ENCODE peak calls at places on chromosomes 12 and 14, in seven cellular contexts. S is prostate gland, B is BE2C, T is colonic mucosa, J is Peyer's patch, F is tibial nerve, E is HepG2. Z is an unnamed sample. For H3K9me3 and H3K27me3, the result is how much of the 10 kb centered on the place peaks cover.

GRCh38 chr14:102594514-102595175 is 2.2 kb downstream of the RCOR1 start:
- DNase-seq in S (peak), T (peak), J (peak), B (peak), E (peak), F (peak), Z (peak)

GRCh38 chr12:51028126-51028810 is 2.1 kb upstream of the SLC11A2 start:
- DNase-seq in E (peak), S (peak), B (peak), J (peak), F (no peak), T (peak), Z (peak)

GRCh38 chr14:96502621-96503251 is 554 bp downstream of the PAPOLA start:
- DNase-seq in F (no peak), B (peak), S (peak), J (peak), E (peak), T (peak), Z (peak)

GRCh38 chr12:2300886-2301285 is 248.1 kb downstream of the CACNA1C start:
- DNase-seq in E (no peak), F (no peak), J (no peak), B (no peak), S (no peak), T (no peak), Z (no peak)

GRCh38 chr14:104289485-104289884 is 151.1 kb downstream of the KIF26A start:
- DNase-seq in T (no peak), F (no peak), S (no peak), J (no peak), B (no peak), E (no peak), Z (no peak)

GRCh38 chr14:61608245-61609142 is 86.8 kb upstream of the HIF1A start:
- DNase-seq in F (no peak), T (no peak), J (no peak), E (peak), B (peak), S (no peak), Z (no peak)

GRCh38 chr14:102778616-102779351 is 1.5 kb downstream of the TRAF3 start:
- DNase-seq in E (no peak), F (no peak), T (no peak), J (no peak), S (no peak), B (no peak), Z (no peak)

GRCh38 chr14:64684091-64684490 is 20.1 kb upstream of the PLEKHG3 start:
- DNase-seq in S (no peak), F (no peak), J (peak), T (no peak), E (peak), B (peak), Z (no peak)

GRCh38 chr12:62983594-62983993 is 48.6 kb upstream of the PPM1H start:
- DNase-seq in T (no peak), S (no peak), J (no peak), F (no peak), B (no peak), E (peak), Z (no peak)

GRCh38 chr14:80465541-80466220 is 254.4 kb upstream of the DIO2 start:
- DNase-seq in J (no peak), T (no peak), B (no peak), F (no peak), E (no peak), S (no peak), Z (no peak)

GRCh38 chr12:104132351-104132956 is 5.6 kb downstream of the NFYB start:
- DNase-seq in B (peak), F (no peak), E (no peak), T (no peak), S (peak), J (no peak), Z (no peak)

GRCh38 chr14:75672588-75673192 is 11.6 kb downstream of the TTLL5 start:
- DNase-seq in J (no peak), B (no peak), T (no peak), S (no peak), F (no peak), E (no peak), Z (no peak)

GRCh38 chr12:60501124-60501729 is 905.4 kb downstream of the SLC16A7 start:
- DNase-seq in J (no peak), E (no peak), S (no peak), T (no peak), B (no peak), F (no peak), Z (no peak)

GRCh38 chr14:44180975-44181374 is 326.1 kb downstream of the FSCB start:
- DNase-seq in B (no peak), J (no peak), E (no peak), S (no peak), T (no peak), F (no peak), Z (no peak)

GRCh38 chr12:113805673-113806072 is 160.5 kb downstream of the RBM19 start:
- DNase-seq in S (no peak), E (no peak), J (no peak), F (no peak), T (no peak), B (no peak), Z (no peak)

GRCh38 chr12:22299294-22299912 is 35.1 kb downstream of the ST8SIA1 start:
- DNase-seq in B (no peak), E (no peak), F (no peak), T (no peak), S (no peak), J (no peak), Z (no peak)

GRCh38 chr14:64708148-64709004 is 4.2 kb downstream of the PLEKHG3 start:
- DNase-seq in T (peak), J (peak), E (no peak), B (peak), F (no peak), S (no peak), Z (no peak)

GRCh38 chr12:53949631-53950440 is 4.9 kb upstream of the HOXC12 start:
- DNase-seq in E (peak), J (no peak), T (no peak), S (no peak), F (no peak), B (no peak), Z (no peak)

GRCh38 chr14:70350078-70350477 is 9.4 kb downstream of the COX16 start:
- DNase-seq in S (no peak), E (no peak), J (no peak), F (no peak), B (no peak), T (no peak), Z (no peak)

GRCh38 chr12:69906411-69907216 is 81.6 kb downstream of the MYRFL start:
- DNase-seq in B (no peak), J (no peak), S (no peak), E (no peak), T (no peak), F (no peak), Z (no peak)

GRCh38 chr12:25254271-25254880 is 3.6 kb upstream of the KRAS start:
- DNase-seq in S (no peak), J (no peak), B (no peak), E (peak), T (no peak), F (no peak), Z (no peak)

GRCh38 chr14:104690266-104690711 is 871 bp downstream of the INF2 start:
- DNase-seq in S (no peak), B (no peak), F (no peak), T (peak), J (peak), E (no peak), Z (peak)

GRCh38 chr12:12425616-12426015 is 68.7 kb downstream of the BORCS5 start:
- DNase-seq in F (no peak), E (no peak), S (no peak), T (no peak), B (no peak), J (no peak), Z (no peak)

GRCh38 chr12:120468271-120468845 is 1.2 kb downstream of the SRSF9 start:
- DNase-seq in B (peak), E (peak), F (no peak), S (no peak), J (peak), T (peak), Z (peak)

GRCh38 chr12:62632521-62632920 is 165.9 kb downstream of the MON2 start:
- DNase-seq in B (peak), F (peak), S (peak), J (no peak), T (peak), E (peak), Z (peak)

DNA sequence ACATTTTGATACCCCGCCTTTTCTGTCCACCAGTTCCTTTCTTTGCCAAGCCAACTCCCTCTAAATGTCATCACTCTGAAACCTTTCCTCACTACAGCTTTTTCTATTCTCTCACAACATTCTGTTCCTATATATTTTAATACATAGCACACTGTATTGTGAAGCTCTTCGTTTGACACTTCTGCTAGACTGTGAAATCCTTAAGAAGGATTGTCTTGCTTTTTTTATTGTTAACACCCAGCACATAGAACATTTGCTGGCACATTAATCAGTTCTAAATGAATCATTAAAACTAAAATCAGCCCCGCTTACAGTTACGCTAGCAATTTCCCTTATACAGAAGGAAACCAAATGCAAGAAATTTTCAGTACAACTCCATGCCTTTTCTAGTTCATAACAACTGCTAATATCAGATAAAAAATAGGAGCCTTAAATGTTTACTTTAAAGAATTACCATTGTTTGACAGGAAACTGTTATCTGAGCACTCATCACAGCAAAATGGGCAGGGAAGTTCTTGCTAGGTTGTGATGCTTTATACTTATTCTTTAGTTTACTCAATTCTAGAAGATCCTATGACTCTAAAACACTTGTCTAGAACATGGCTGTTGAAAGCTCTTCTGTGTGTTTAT is 93.5 kb downstream of the PPP1R12A start:
- DNase-seq in F (no peak), B (no peak), S (no peak), T (no peak), E (no peak), J (no peak), Z (no peak)
- H3K9me3 ChIP-seq in F (under half), B (under half), S (under half), T (under half), E (under half), J (under half), Z (under half)

DNA sequence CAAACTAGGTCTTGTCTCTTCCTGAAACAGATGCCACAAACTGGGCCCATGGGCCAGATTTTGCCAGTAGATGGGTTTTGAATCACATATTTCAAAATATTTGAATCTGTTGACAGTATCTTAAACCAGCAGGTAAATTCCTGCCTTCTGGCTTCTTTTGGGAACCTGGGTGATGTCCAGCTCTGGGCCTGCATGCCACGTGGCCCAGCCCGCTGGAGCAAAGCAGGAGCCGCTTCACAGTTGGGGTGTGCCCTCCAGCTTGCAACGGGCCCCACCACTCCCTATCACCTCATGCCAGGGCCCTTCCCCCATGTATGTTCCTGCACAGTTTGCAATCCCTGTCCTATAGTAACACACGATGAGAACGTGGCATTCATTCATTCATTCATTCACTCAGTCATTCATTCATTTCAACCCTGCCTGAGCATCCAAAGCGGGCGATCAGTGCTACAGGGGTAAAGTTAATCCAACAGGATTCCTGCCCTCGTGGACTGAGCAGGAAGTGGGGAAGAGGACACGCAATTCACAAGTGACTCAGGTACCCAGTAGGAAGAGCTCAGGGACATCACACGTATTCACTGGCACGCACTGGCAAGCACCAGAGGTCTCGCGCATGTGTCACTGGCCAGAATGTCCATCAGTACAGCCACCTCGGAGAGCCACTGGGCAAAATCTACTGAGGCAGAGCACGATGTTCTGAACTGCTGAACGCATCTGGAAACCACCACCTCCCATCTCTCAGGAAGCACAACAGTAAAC is 27.8 kb downstream of the SCARB1 start:
- DNase-seq in E (no peak), S (no peak), T (no peak), J (no peak), F (no peak), B (no peak), Z (no peak)
- H3K27me3 ChIP-seq in E (under half), S (under half), T (under half), J (under half), F (under half), B (under half), Z (under half)

GRCh38 chr12:94435511-94435927 is 24.1 kb downstream of the CEP83 start:
- DNase-seq in T (no peak), E (no peak), J (no peak), B (no peak), F (no peak), S (no peak), Z (no peak)
- H3K9me3 ChIP-seq in T (under half), E (under half), J (under half), B (under half), F (under half), S (under half), Z (under half)

DNA sequence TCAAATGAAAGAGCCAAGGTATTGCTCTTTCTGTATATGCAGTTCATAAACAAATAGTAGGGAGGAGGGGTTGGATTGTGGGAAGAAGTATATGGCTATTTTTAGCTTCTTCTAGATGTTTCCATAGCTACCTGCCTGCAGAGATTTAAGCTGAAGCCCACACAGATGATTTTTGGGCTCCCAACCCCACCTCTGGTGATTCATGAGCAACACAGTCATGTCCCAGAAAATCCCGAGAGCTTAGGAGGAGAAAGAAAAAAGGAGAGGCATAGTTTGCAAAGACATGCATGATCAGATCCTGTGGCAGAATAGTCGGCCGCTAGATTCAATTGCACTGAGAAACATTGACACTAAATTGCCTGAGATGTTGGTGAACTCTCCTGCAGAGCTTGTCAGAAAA is 13.8 kb downstream of the TESPA1 start:
- DNase-seq in T (no peak), J (no peak), F (no peak), B (no peak), E (no peak), S (no peak), Z (no peak)
- H3K27me3 ChIP-seq in T (under half), J (under half), F (under half), B (under half), E (under half), S (under half), Z (under half)